ENCODE peak calls at places on chromosomes 16 and 17, in seven cellular contexts. I is fibroblast of pulmonary artery, D is astrocyte, B is MM.1S, M is neural progenitor cell, X is AG04450, H is endodermal cell. Z is an unnamed sample.

GRCh38 chr16:9049241-9049640 is 42.2 kb upstream of the HAPSTR1 start:
- DNase-seq in B (no peak), H (no peak), D (peak; percentile 85), X (peak; percentile 80), I (peak; percentile 58), M (no peak), Z (peak; percentile 84)

GRCh38 chr17:42670199-42670924 is 6.4 kb downstream of the PLEKHH3 start:
- DNase-seq in M (peak; percentile 79), X (no peak), H (peak; percentile 97), I (no peak), B (peak; percentile 3), D (no peak), Z (peak; percentile 45)

GRCh38 chr16:67528870-67529638 is 425 bp downstream of the RIPOR1 start:
- DNase-seq in M (peak; percentile 80), I (peak; percentile 44), B (no peak), D (no peak), H (peak; percentile 82), X (no peak), Z (peak; percentile 34)

GRCh38 chr16:2765462-2766404 is 11.3 kb downstream of the ELOB start:
- DNase-seq in B (no peak), I (no peak), X (no peak), D (no peak), H (no peak), M (no peak), Z (no peak)

GRCh38 chr17:39104657-39105056 is 46.8 kb downstream of the PLXDC1 start:
- DNase-seq in D (no peak), B (no peak), I (no peak), X (no peak), M (no peak), H (no peak), Z (peak; percentile 13)

GRCh38 chr17:67608691-67609090 is 109.0 kb upstream of the NOL11 start:
- DNase-seq in M (no peak), H (no peak), D (peak; percentile 62), I (peak; percentile 97), X (peak; percentile 42), B (no peak), Z (peak; percentile 52)

GRCh38 chr17:56358651-56359050 is 205.4 kb downstream of the ANKFN1 start:
- DNase-seq in B (no peak), H (no peak), M (no peak), X (no peak), I (no peak), D (peak; percentile 9), Z (no peak)

GRCh38 chr17:1643293-1643998 is 2.1 kb downstream of the SCARF1 start:
- DNase-seq in X (no peak), M (peak; percentile 87), D (no peak), H (peak; percentile 98), B (peak; percentile 88), I (no peak), Z (no peak)

GRCh38 chr16:4846503-4846900 is 586 bp downstream of the GLYR1 start:
- DNase-seq in I (peak; percentile 56), M (peak; percentile 72), D (peak; percentile 60), X (no peak), H (peak; percentile 76), B (peak; percentile 60), Z (peak; percentile 64)

GRCh38 chr16:73202176-73202729 is 154.3 kb upstream of the ZFHX3 start:
- DNase-seq in H (no peak), D (peak; percentile 98), B (no peak), I (peak; percentile 80), X (peak; percentile 93), M (no peak), Z (peak; percentile 94)

GRCh38 chr16:82987767-82988166 is 361.0 kb downstream of the CDH13 start:
- DNase-seq in M (no peak), I (peak; percentile 29), X (no peak), B (no peak), D (no peak), H (no peak), Z (peak; percentile 18)

GRCh38 chr16:73028263-73028662 is 19.7 kb downstream of the ZFHX3 start:
- DNase-seq in I (no peak), H (no peak), M (no peak), X (no peak), D (no peak), B (no peak), Z (no peak)

GRCh38 chr17:6455321-6455705 is 11.1 kb downstream of the PIMREG start:
- DNase-seq in I (peak; percentile 33), B (peak; percentile 75), D (peak; percentile 14), H (no peak), X (no peak), M (peak; percentile 78), Z (peak; percentile 36)

GRCh38 chr17:2023692-2024571 is 1.2 kb downstream of the RTN4RL1 start:
- DNase-seq in B (no peak), H (peak; percentile 97), X (no peak), D (no peak), M (peak; percentile 99), I (peak; percentile 64), Z (peak; percentile 68)

GRCh38 chr17:45234641-45235040 is 13.0 kb downstream of the FMNL1 start:
- DNase-seq in H (peak; percentile 89), X (no peak), I (no peak), D (no peak), B (no peak), M (peak; percentile 75), Z (no peak)

GRCh38 chr17:40071720-40072480 is 9.1 kb downstream of the THRA start:
- DNase-seq in B (no peak), X (no peak), I (peak; percentile 56), D (no peak), M (no peak), H (peak; percentile 51), Z (no peak)

GRCh38 chr16:58021661-58022551 is 3.6 kb upstream of the MMP15 start:
- DNase-seq in D (peak; percentile 36), M (no peak), B (no peak), X (no peak), I (peak; percentile 38), H (no peak), Z (peak; percentile 70)

GRCh38 chr16:2485811-2486507 is 11.0 kb downstream of the TBC1D24 start:
- DNase-seq in M (no peak), H (no peak), I (no peak), B (no peak), X (no peak), D (no peak), Z (no peak)

DNA sequence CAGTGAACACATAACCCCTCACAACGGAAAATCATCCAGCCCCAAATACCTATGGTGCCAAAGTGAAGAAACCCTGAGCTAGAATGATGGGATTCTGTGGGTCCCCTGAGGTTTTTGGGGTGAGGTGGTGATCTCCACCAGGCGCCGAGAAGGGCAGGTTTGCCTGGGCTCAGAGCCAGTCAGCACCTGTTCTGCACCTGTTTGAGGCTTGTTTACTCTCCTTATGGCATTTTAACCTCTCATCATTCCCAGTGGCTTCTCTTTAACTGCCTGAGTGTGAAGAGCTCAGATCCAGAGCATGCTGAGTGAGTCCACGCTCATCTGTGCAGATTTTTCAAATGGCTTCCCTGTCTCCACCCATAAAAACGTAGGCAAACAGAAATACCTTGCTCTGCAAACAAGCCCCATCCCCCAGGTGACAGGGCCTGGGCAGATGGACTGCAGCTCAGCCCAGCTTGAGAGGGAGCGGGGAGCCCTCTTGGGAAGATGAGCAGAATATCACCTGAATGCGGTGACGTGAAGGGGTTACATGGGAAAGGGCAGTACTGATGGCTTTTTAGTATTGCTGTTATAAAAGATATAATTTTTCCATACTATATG is 40.1 kb upstream of the CLEC19A start:
- DNase-seq in X (no peak), M (no peak), H (no peak), B (no peak), D (no peak), I (no peak), Z (no peak)
- TF ChIP-seq CTCF in X (no peak), M (no peak), H (no peak), B (no peak), D (no peak), I (no peak), Z (no peak)

GRCh38 chr17:77723909-77724875 is 234.3 kb upstream of the TNRC6C start:
- DNase-seq in X (no peak), H (peak; percentile 36), D (no peak), B (peak; percentile 66), I (no peak), M (no peak), Z (no peak)
- H3K4me3 ChIP-seq in X (no peak overlapping the region), H (no peak overlapping the region), D (no peak overlapping the region), B (peak overlapping the region; percentile 13), I (no peak overlapping the region), M (no peak overlapping the region), Z (no peak overlapping the region)

DNA sequence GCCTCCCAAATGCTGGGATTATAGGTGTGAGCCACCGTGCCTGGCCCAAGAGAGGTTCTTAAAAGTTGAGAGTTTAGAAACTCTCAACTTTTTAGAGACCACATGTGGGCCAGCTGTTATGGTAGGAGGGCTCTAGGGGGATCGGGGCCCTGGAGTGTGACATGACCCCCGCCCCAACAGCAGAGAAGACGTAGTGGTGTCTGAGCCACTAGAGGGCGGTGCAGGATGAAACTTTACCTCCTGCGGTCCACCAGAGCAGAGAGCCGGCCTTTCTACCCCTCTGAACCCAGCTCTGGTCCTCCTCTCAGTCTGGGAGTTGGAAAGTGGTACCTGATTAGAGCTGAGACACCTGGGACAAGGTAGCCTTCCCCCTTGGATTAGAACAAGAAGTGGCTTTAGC is 7.4 kb downstream of the CDK5RAP3 start:
- DNase-seq in D (peak; percentile 16), X (peak; percentile 32), H (peak; percentile 95), B (peak; percentile 38), I (peak; percentile 74), M (peak; percentile 91), Z (peak; percentile 75)
- TF ChIP-seq CTCF in D (peak; percentile 60), X (peak; percentile 77), H (peak; percentile 91), B (peak; percentile 75), I (peak; percentile 77), M (peak; percentile 89), Z (peak; percentile 86)

GRCh38 chr17:78769200-78769773 is 12.8 kb downstream of the CYTH1 start:
- DNase-seq in H (peak; percentile 57), B (no peak), I (no peak), X (no peak), D (no peak), M (no peak), Z (no peak)

GRCh38 chr17:78774956-78775571 is 7.0 kb downstream of the CYTH1 start:
- DNase-seq in B (peak; percentile 56), D (no peak), I (no peak), X (no peak), H (peak; percentile 57), M (no peak), Z (no peak)

GRCh38 chr17:78771758-78772382 is 10.2 kb downstream of the CYTH1 start:
- DNase-seq in D (no peak), B (peak; percentile 67), X (no peak), H (no peak), I (no peak), M (no peak), Z (no peak)

GRCh38 chr17:78777886-78778285 is 4.2 kb downstream of the CYTH1 start:
- DNase-seq in B (no peak), D (no peak), H (no peak), I (no peak), M (no peak), X (no peak), Z (no peak)

GRCh38 chr17:78774456-78774855 is 7.6 kb downstream of the CYTH1 start:
- DNase-seq in M (no peak), X (no peak), D (no peak), I (no peak), H (no peak), B (no peak), Z (no peak)
- H3K4me3 ChIP-seq in M (no peak overlapping the region), X (no peak overlapping the region), D (no peak overlapping the region), I (no peak overlapping the region), H (no peak overlapping the region), B (peak overlapping the region; percentile 60), Z (no peak overlapping the region)

DNA sequence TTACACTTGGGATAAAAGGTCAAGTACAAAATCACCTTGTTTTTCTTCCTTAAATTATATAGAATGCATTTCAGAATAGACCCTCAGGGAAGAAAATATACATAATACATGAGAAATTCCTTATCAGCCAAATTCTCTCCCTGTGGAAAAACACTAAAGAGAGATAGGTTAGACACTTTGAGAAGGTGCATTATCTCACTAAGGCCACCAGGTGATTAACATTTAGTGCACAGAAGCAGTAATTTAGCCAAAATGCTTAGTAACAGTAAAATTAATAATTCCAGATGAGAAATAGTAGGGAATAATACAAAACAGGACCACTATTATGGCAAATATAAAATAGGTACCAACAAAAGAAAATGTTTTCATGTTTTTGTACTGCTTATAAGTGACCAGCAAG is 185.3 kb upstream of the C17orf78 start:
- DNase-seq in X (no peak), M (no peak), B (no peak), D (no peak), H (no peak), I (no peak), Z (no peak)
- TF ChIP-seq CTCF in X (peak; percentile 20), M (no peak), B (no peak), D (no peak), H (peak; percentile 66), I (peak; percentile 20), Z (no peak)